ENCODE peak calls at places on chromosome 19, in seven cellular contexts. Y is epithelial cell of esophagus, E is breast epithelium, M is dorsolateral prefrontal cortex, C is PC-9, J is WTC11, A is ovary. F is an unnamed sample.

GRCh38 chr19:41426952-41427646 is at the start of gene B3GNT8:
- DNase-seq in Y (peak; percentile 92), E (peak; percentile 82), C (no peak), M (no peak), A (peak; percentile 83), J (peak; percentile 89), F (no peak)

GRCh38 chr19:45187421-45188100 is 9.0 kb downstream of the BLOC1S3 start:
- DNase-seq in J (peak; percentile 46), E (no peak), A (no peak), C (no peak), Y (peak; percentile 35), M (no peak), F (no peak)

GRCh38 chr19:898663-899062 is 5.4 kb downstream of the RNU6-9 start:
- DNase-seq in M (peak; percentile 85), A (no peak), Y (no peak), C (no peak), J (peak; percentile 71), E (no peak), F (no peak)

GRCh38 chr19:23343434-23344010 is 51.7 kb downstream of the ZNF91 start:
- DNase-seq in C (no peak), Y (peak; percentile 37), A (no peak), E (no peak), M (no peak), J (no peak), F (peak; percentile 50)

GRCh38 chr19:1752757-1753728 is at the start of gene ONECUT3:
- DNase-seq in Y (peak; percentile 30), J (no peak), C (no peak), M (no peak), A (no peak), E (no peak), F (no peak)

GRCh38 chr19:38304866-38305429 is 897 bp downstream of the C19orf33 start:
- DNase-seq in M (no peak), Y (peak; percentile 93), A (no peak), C (peak; percentile 95), E (peak; percentile 54), J (peak; percentile 90), F (peak; percentile 81)

GRCh38 chr19:53132231-53132991 is at the start of gene ZNF415:
- DNase-seq in M (peak; percentile 87), J (peak; percentile 91), E (peak; percentile 75), C (peak; percentile 70), A (peak; percentile 88), Y (peak; percentile 67), F (peak; percentile 41)

GRCh38 chr19:30212574-30212973 is 159.6 kb upstream of the ZNF536 start:
- DNase-seq in M (no peak), A (no peak), Y (no peak), C (no peak), E (no peak), J (no peak), F (no peak)

GRCh38 chr19:17775991-17776803 is 18.7 kb upstream of the B3GNT3 start:
- DNase-seq in E (no peak), M (no peak), A (no peak), Y (no peak), C (peak; percentile 55), J (no peak), F (no peak)

GRCh38 chr19:19581391-19581790 is 37.1 kb downstream of the PBX4 start:
- DNase-seq in A (no peak), E (no peak), C (no peak), Y (no peak), J (no peak), M (no peak), F (no peak)

GRCh38 chr19:48926909-48927308 is 6.6 kb upstream of the DHDH start:
- DNase-seq in J (no peak), E (peak; percentile 49), C (peak; percentile 84), Y (peak; percentile 99), A (peak; percentile 39), M (peak; percentile 65), F (peak; percentile 30)

GRCh38 chr19:44212865-44213346 is 574 bp downstream of the ZNF227 start:
- DNase-seq in E (no peak), A (no peak), J (no peak), M (no peak), Y (peak; percentile 40), C (peak; percentile 30), F (no peak)

GRCh38 chr19:19428746-19429145 is 23.3 kb downstream of the GATAD2A start:
- DNase-seq in C (no peak), J (no peak), A (no peak), M (no peak), E (no peak), Y (no peak), F (no peak)

GRCh38 chr19:17949956-17950309 is 17.0 kb upstream of the KCNN1 start:
- DNase-seq in E (no peak), C (no peak), Y (no peak), A (no peak), J (no peak), M (no peak), F (no peak)

GRCh38 chr19:44792286-44792685 is 14.6 kb downstream of the CBLC start:
- DNase-seq in A (no peak), M (no peak), Y (no peak), C (no peak), J (no peak), E (no peak), F (no peak)

GRCh38 chr19:46840157-46840942 is 10.3 kb downstream of the AP2S1 start:
- DNase-seq in A (peak; percentile 51), M (no peak), J (peak; percentile 66), Y (peak; percentile 74), C (peak; percentile 64), E (no peak), F (peak; percentile 41)

GRCh38 chr19:30625947-30626346 is 253.8 kb downstream of the ZNF536 start:
- DNase-seq in Y (no peak), A (no peak), M (no peak), J (no peak), C (no peak), E (no peak), F (no peak)

GRCh38 chr19:45643927-45644771 is 5.0 kb upstream of the EML2 start:
- DNase-seq in M (peak; percentile 46), C (no peak), J (no peak), Y (no peak), A (no peak), E (no peak), F (no peak)

GRCh38 chr19:2722541-2723344 is 1.6 kb upstream of the DIRAS1 start:
- DNase-seq in Y (peak; percentile 28), J (no peak), M (peak; percentile 77), A (peak; percentile 87), C (peak; percentile 42), E (peak; percentile 46), F (no peak)

GRCh38 chr19:17049711-17050280 is 23.2 kb upstream of the CPAMD8 start:
- DNase-seq in Y (peak; percentile 75), M (no peak), E (no peak), C (peak; percentile 77), J (no peak), A (no peak), F (no peak)

GRCh38 chr19:28898279-28898678 is 314.7 kb downstream of the UQCRFS1 start:
- DNase-seq in A (no peak), C (no peak), Y (no peak), J (no peak), M (no peak), E (no peak), F (no peak)

GRCh38 chr19:46718934-46719551 is 2.1 kb upstream of the PRKD2 start:
- DNase-seq in M (no peak), Y (no peak), A (no peak), J (no peak), E (no peak), C (no peak), F (no peak)

GRCh38 chr19:15285896-15286591 is 46.3 kb downstream of the BRD4 start:
- DNase-seq in M (no peak), Y (no peak), A (no peak), J (no peak), C (no peak), E (no peak), F (no peak)

GRCh38 chr19:54335979-54336892 is 2.7 kb downstream of the LILRA4 start:
- DNase-seq in A (no peak), E (no peak), Y (no peak), C (no peak), M (no peak), J (no peak), F (no peak)

GRCh38 chr19:47541507-47541906 is 26.6 kb upstream of the NAPA start:
- DNase-seq in A (no peak), E (no peak), C (no peak), J (no peak), Y (no peak), M (no peak), F (no peak)

GRCh38 chr19:50290011-50290410 is 39.2 kb downstream of the KCNC3 start:
- DNase-seq in C (no peak), Y (no peak), J (peak; percentile 29), E (no peak), M (no peak), A (no peak), F (no peak)
- TF ChIP-seq CTCF in C (no peak), Y (no peak), J (no peak), E (no peak), M (no peak), A (no peak), F (no peak)

DNA sequence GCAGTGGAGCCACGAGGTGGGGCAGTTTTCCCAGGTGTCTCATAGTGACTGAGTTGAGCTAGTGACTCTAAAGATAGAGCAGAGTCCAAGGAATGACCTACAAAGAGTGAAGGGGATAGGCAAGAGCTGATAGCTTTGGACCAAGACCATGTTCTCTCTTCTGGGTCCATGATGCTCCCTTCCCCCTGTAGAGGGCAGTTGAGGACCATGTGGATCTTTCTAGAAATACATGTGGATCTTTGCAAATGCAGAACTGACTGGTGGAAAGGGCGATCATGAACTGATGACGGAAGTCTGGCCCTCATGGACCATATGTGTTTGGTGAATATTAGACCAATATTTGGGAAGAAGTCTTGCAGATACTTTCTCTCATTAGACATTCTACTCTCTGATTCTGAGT is 6.9 kb downstream of the PSG1 start:
- DNase-seq in M (no peak), A (no peak), E (no peak), Y (peak; percentile 17), J (no peak), C (no peak), F (no peak)
- TF ChIP-seq CTCF in M (no peak), A (no peak), E (no peak), Y (peak; percentile 8), J (no peak), C (no peak), F (no peak)

GRCh38 chr19:39970674-39971379 is at the start of gene PSMC4:
- DNase-seq in Y (peak; percentile 100), M (peak; percentile 98), J (peak; percentile 97), A (peak; percentile 96), E (peak; percentile 98), C (peak; percentile 95), F (peak; percentile 99)
- TF ChIP-seq CTCF in Y (peak; percentile 73), M (peak; percentile 85), J (no peak), A (peak; percentile 84), E (peak; percentile 77), C (peak; percentile 63), F (peak; percentile 86)

GRCh38 chr19:33132425-33132824 is 511 bp downstream of the WDR88 start:
- DNase-seq in M (no peak), Y (no peak), J (peak; percentile 53), A (no peak), C (no peak), E (no peak), F (no peak)
- TF ChIP-seq CTCF in M (no peak), Y (peak; percentile 23), J (no peak), A (no peak), C (no peak), E (no peak), F (peak; percentile 7)

GRCh38 chr19:3783660-3784584 is 2.3 kb downstream of the MATK start:
- DNase-seq in Y (no peak), J (peak; percentile 75), M (no peak), A (no peak), E (no peak), C (no peak), F (no peak)
- TF ChIP-seq CTCF in Y (no peak), J (peak; percentile 66), M (no peak), A (no peak), E (no peak), C (peak; percentile 38), F (peak; percentile 24)